ENCODE peak calls at places on chromosomes 16 and 17, in five cellular contexts. One of them, this sample, is unnamed.

GRCh38 chr17:80981062-80981902 is 10.4 kb upstream of the CHMP6 start:
- DNase-seq in foreskin fibroblast: no peak
- DNase-seq in CD8-positive, alpha-beta T cell: no peak
- DNase-seq in progenitor cell of endocrine pancreas: peak; percentile 65
- DNase-seq in HFF-Myc: no peak
- DNase-seq in this sample: peak; percentile 86

GRCh38 chr16:89222931-89223330 is 5.4 kb downstream of the ZNF778 start:
- DNase-seq in progenitor cell of endocrine pancreas: no peak
- DNase-seq in HFF-Myc: no peak
- DNase-seq in foreskin fibroblast: no peak
- DNase-seq in CD8-positive, alpha-beta T cell: no peak
- DNase-seq in this sample: no peak

GRCh38 chr17:45284176-45285140 is 22.6 kb upstream of the SPATA32 start:
- DNase-seq in CD8-positive, alpha-beta T cell: no peak
- DNase-seq in progenitor cell of endocrine pancreas: no peak
- DNase-seq in foreskin fibroblast: no peak
- DNase-seq in HFF-Myc: no peak
- DNase-seq in this sample: no peak

GRCh38 chr17:37392024-37392590 is 14.5 kb downstream of the ACACA start:
- DNase-seq in foreskin fibroblast: peak; percentile 72
- DNase-seq in HFF-Myc: no peak
- DNase-seq in progenitor cell of endocrine pancreas: no peak
- DNase-seq in CD8-positive, alpha-beta T cell: no peak
- DNase-seq in this sample: peak; percentile 65

GRCh38 chr17:38541281-38541680 is 64.5 kb downstream of the SRCIN1 start:
- DNase-seq in foreskin fibroblast: no peak
- DNase-seq in progenitor cell of endocrine pancreas: no peak
- DNase-seq in CD8-positive, alpha-beta T cell: no peak
- DNase-seq in HFF-Myc: no peak
- DNase-seq in this sample: no peak

GRCh38 chr16:59635674-59636073 is 901.6 kb upstream of the GOT2 start:
- DNase-seq in foreskin fibroblast: peak; percentile 86
- DNase-seq in progenitor cell of endocrine pancreas: no peak
- DNase-seq in CD8-positive, alpha-beta T cell: no peak
- DNase-seq in HFF-Myc: no peak
- DNase-seq in this sample: no peak

GRCh38 chr16:12538667-12539081 is 265.0 kb downstream of the CPPED1 start:
- DNase-seq in HFF-Myc: no peak
- DNase-seq in progenitor cell of endocrine pancreas: no peak
- DNase-seq in CD8-positive, alpha-beta T cell: no peak
- DNase-seq in foreskin fibroblast: peak; percentile 36
- DNase-seq in this sample: no peak

GRCh38 chr16:68985855-68986254 is 119.6 kb upstream of the HAS3 start:
- DNase-seq in progenitor cell of endocrine pancreas: no peak
- DNase-seq in foreskin fibroblast: peak; percentile 69
- DNase-seq in CD8-positive, alpha-beta T cell: no peak
- DNase-seq in HFF-Myc: no peak
- DNase-seq in this sample: no peak

GRCh38 chr17:64334851-64335250 is 55.8 kb downstream of the PECAM1 start:
- DNase-seq in foreskin fibroblast: no peak
- DNase-seq in HFF-Myc: no peak
- DNase-seq in CD8-positive, alpha-beta T cell: no peak
- DNase-seq in progenitor cell of endocrine pancreas: no peak
- DNase-seq in this sample: no peak

GRCh38 chr16:49952386-49952785 is 72.6 kb upstream of the CNEP1R1 start:
- DNase-seq in CD8-positive, alpha-beta T cell: no peak
- DNase-seq in progenitor cell of endocrine pancreas: no peak
- DNase-seq in HFF-Myc: no peak
- DNase-seq in foreskin fibroblast: peak; percentile 20
- DNase-seq in this sample: no peak

GRCh38 chr17:50406578-50406977 is 9.3 kb upstream of the LRRC59 start:
- DNase-seq in foreskin fibroblast: peak; percentile 9
- DNase-seq in progenitor cell of endocrine pancreas: no peak
- DNase-seq in CD8-positive, alpha-beta T cell: no peak
- DNase-seq in HFF-Myc: no peak
- DNase-seq in this sample: no peak

GRCh38 chr17:46147167-46147749 is 46.0 kb downstream of the KANSL1 start:
- DNase-seq in HFF-Myc: no peak
- DNase-seq in CD8-positive, alpha-beta T cell: no peak
- DNase-seq in foreskin fibroblast: no peak
- DNase-seq in progenitor cell of endocrine pancreas: no peak
- DNase-seq in this sample: no peak

GRCh38 chr16:81198635-81199034 is 39.9 kb upstream of the BCO1 start:
- DNase-seq in progenitor cell of endocrine pancreas: no peak
- DNase-seq in foreskin fibroblast: peak; percentile 37
- DNase-seq in HFF-Myc: no peak
- DNase-seq in CD8-positive, alpha-beta T cell: no peak
- DNase-seq in this sample: no peak

GRCh38 chr17:44931376-44931775 is 16.1 kb upstream of the GFAP start:
- DNase-seq in progenitor cell of endocrine pancreas: no peak
- DNase-seq in foreskin fibroblast: no peak
- DNase-seq in HFF-Myc: no peak
- DNase-seq in CD8-positive, alpha-beta T cell: no peak
- DNase-seq in this sample: no peak

GRCh38 chr17:29107933-29108805 is 65.2 kb downstream of the PIPOX start:
- DNase-seq in CD8-positive, alpha-beta T cell: no peak
- DNase-seq in HFF-Myc: no peak
- DNase-seq in progenitor cell of endocrine pancreas: no peak
- DNase-seq in foreskin fibroblast: no peak
- DNase-seq in this sample: no peak

GRCh38 chr17:7825206-7825980 is 8.6 kb upstream of the KDM6B start:
- DNase-seq in foreskin fibroblast: peak; percentile 45
- DNase-seq in HFF-Myc: no peak
- DNase-seq in progenitor cell of endocrine pancreas: no peak
- DNase-seq in CD8-positive, alpha-beta T cell: no peak
- DNase-seq in this sample: no peak
- TF ChIP-seq CTCF in foreskin fibroblast: no peak
- TF ChIP-seq CTCF in HFF-Myc: no peak
- TF ChIP-seq CTCF in progenitor cell of endocrine pancreas: no peak
- TF ChIP-seq CTCF in CD8-positive, alpha-beta T cell: peak; percentile 10
- TF ChIP-seq CTCF in this sample: no peak

GRCh38 chr17:57458718-57459285 is 202.5 kb downstream of the MSI2 start:
- DNase-seq in HFF-Myc: no peak
- DNase-seq in CD8-positive, alpha-beta T cell: no peak
- DNase-seq in progenitor cell of endocrine pancreas: no peak
- DNase-seq in foreskin fibroblast: no peak
- DNase-seq in this sample: no peak

GRCh38 chr17:57457188-57457587 is 200.9 kb downstream of the MSI2 start:
- DNase-seq in HFF-Myc: no peak
- DNase-seq in progenitor cell of endocrine pancreas: no peak
- DNase-seq in foreskin fibroblast: no peak
- DNase-seq in CD8-positive, alpha-beta T cell: no peak
- DNase-seq in this sample: no peak

GRCh38 chr17:57461082-57461481 is 204.8 kb downstream of the MSI2 start:
- DNase-seq in foreskin fibroblast: peak; percentile 23
- DNase-seq in HFF-Myc: no peak
- DNase-seq in progenitor cell of endocrine pancreas: no peak
- DNase-seq in CD8-positive, alpha-beta T cell: no peak
- DNase-seq in this sample: no peak

GRCh38 chr17:57462007-57462579 is 205.8 kb downstream of the MSI2 start:
- DNase-seq in CD8-positive, alpha-beta T cell: no peak
- DNase-seq in progenitor cell of endocrine pancreas: no peak
- DNase-seq in HFF-Myc: no peak
- DNase-seq in foreskin fibroblast: no peak
- DNase-seq in this sample: no peak

GRCh38 chr17:57459286-57459915 is 203.1 kb downstream of the MSI2 start:
- DNase-seq in CD8-positive, alpha-beta T cell: no peak
- DNase-seq in foreskin fibroblast: no peak
- DNase-seq in HFF-Myc: no peak
- DNase-seq in progenitor cell of endocrine pancreas: no peak
- DNase-seq in this sample: peak; percentile 53
- TF ChIP-seq CTCF in CD8-positive, alpha-beta T cell: no peak
- TF ChIP-seq CTCF in foreskin fibroblast: no peak
- TF ChIP-seq CTCF in HFF-Myc: no peak
- TF ChIP-seq CTCF in progenitor cell of endocrine pancreas: no peak
- TF ChIP-seq CTCF in this sample: peak; percentile 39

DNA sequence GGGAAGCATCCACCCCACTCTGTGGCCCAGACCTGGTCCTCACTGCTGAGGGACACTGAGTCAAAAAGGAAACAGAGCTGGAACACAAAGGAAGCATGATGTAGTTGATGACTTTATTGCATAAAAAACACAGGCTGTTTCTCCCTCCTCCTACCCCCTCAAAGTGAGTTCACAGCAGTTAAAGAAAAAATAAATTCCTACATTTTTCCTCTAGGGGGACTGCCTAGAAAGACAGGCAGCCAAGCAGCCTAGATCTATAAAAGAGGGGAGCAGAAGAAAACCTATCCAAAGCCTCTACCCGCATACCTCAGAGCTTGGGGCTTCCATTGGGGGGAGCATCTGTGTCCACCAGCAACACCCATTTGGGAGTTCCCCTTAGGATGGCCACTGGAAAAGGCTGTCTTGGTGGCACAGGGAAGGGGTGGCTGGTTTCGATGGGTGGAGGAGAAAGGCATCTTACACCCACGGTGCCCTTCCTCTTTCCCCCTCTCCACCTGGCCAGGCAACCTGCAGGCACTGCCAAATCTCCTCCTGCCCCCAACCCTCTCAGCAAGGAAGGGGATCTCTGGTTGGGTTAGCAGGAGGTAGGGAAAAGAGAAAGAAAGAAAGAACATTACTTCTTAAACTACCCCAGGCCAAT is 3.9 kb upstream of the SCRN2 start:
- DNase-seq in HFF-Myc: no peak
- DNase-seq in CD8-positive, alpha-beta T cell: no peak
- DNase-seq in progenitor cell of endocrine pancreas: no peak
- DNase-seq in foreskin fibroblast: no peak
- DNase-seq in this sample: no peak
- TF ChIP-seq CTCF in HFF-Myc: peak; percentile 34
- TF ChIP-seq CTCF in CD8-positive, alpha-beta T cell: no peak
- TF ChIP-seq CTCF in progenitor cell of endocrine pancreas: peak; percentile 48
- TF ChIP-seq CTCF in foreskin fibroblast: peak; percentile 35
- TF ChIP-seq CTCF in this sample: no peak

GRCh38 chr17:61400058-61400785 is 579 bp downstream of the TBX2 start:
- DNase-seq in foreskin fibroblast: peak; percentile 71
- DNase-seq in progenitor cell of endocrine pancreas: no peak
- DNase-seq in CD8-positive, alpha-beta T cell: no peak
- DNase-seq in HFF-Myc: no peak
- DNase-seq in this sample: no peak

GRCh38 chr17:61400786-61401279 is 1.2 kb downstream of the TBX2 start:
- DNase-seq in HFF-Myc: no peak
- DNase-seq in progenitor cell of endocrine pancreas: no peak
- DNase-seq in foreskin fibroblast: peak; percentile 52
- DNase-seq in CD8-positive, alpha-beta T cell: no peak
- DNase-seq in this sample: no peak

GRCh38 chr17:61398721-61399130 is 917 bp upstream of the TBX2 start:
- DNase-seq in progenitor cell of endocrine pancreas: no peak
- DNase-seq in foreskin fibroblast: peak; percentile 59
- DNase-seq in CD8-positive, alpha-beta T cell: no peak
- DNase-seq in HFF-Myc: no peak
- DNase-seq in this sample: no peak

GRCh38 chr17:61401280-61402072 is 1.8 kb downstream of the TBX2 start:
- DNase-seq in progenitor cell of endocrine pancreas: no peak
- DNase-seq in HFF-Myc: no peak
- DNase-seq in foreskin fibroblast: peak; percentile 74
- DNase-seq in CD8-positive, alpha-beta T cell: no peak
- DNase-seq in this sample: no peak

GRCh38 chr17:61399131-61400057 is at the start of gene TBX2:
- DNase-seq in CD8-positive, alpha-beta T cell: no peak
- DNase-seq in foreskin fibroblast: peak; percentile 99
- DNase-seq in progenitor cell of endocrine pancreas: no peak
- DNase-seq in HFF-Myc: no peak
- DNase-seq in this sample: no peak
- TF ChIP-seq CTCF in CD8-positive, alpha-beta T cell: no peak
- TF ChIP-seq CTCF in foreskin fibroblast: no peak
- TF ChIP-seq CTCF in progenitor cell of endocrine pancreas: peak; percentile 22
- TF ChIP-seq CTCF in HFF-Myc: no peak
- TF ChIP-seq CTCF in this sample: no peak

GRCh38 chr17:5706835-5707234 is 122.5 kb upstream of the NLRP1 start:
- DNase-seq in progenitor cell of endocrine pancreas: peak; percentile 60
- DNase-seq in CD8-positive, alpha-beta T cell: peak; percentile 26
- DNase-seq in foreskin fibroblast: peak; percentile 82
- DNase-seq in HFF-Myc: peak; percentile 29
- DNase-seq in this sample: peak; percentile 72
- TF ChIP-seq CTCF in progenitor cell of endocrine pancreas: peak; percentile 82
- TF ChIP-seq CTCF in CD8-positive, alpha-beta T cell: peak; percentile 63
- TF ChIP-seq CTCF in foreskin fibroblast: peak; percentile 85
- TF ChIP-seq CTCF in HFF-Myc: peak; percentile 87
- TF ChIP-seq CTCF in this sample: peak; percentile 53

GRCh38 chr17:61368049-61368831 is 31.4 kb upstream of the TBX2 start:
- DNase-seq in CD8-positive, alpha-beta T cell: no peak
- DNase-seq in HFF-Myc: no peak
- DNase-seq in foreskin fibroblast: no peak
- DNase-seq in progenitor cell of endocrine pancreas: no peak
- DNase-seq in this sample: no peak
- TF ChIP-seq CTCF in CD8-positive, alpha-beta T cell: no peak
- TF ChIP-seq CTCF in HFF-Myc: no peak
- TF ChIP-seq CTCF in foreskin fibroblast: no peak
- TF ChIP-seq CTCF in progenitor cell of endocrine pancreas: no peak
- TF ChIP-seq CTCF in this sample: no peak

GRCh38 chr16:3095869-3096268 is 3.2 kb downstream of the ZSCAN10 start:
- DNase-seq in foreskin fibroblast: no peak
- DNase-seq in HFF-Myc: no peak
- DNase-seq in CD8-positive, alpha-beta T cell: peak; percentile 18
- DNase-seq in progenitor cell of endocrine pancreas: no peak
- DNase-seq in this sample: peak; percentile 90
- TF ChIP-seq CTCF in foreskin fibroblast: peak; percentile 6
- TF ChIP-seq CTCF in HFF-Myc: no peak
- TF ChIP-seq CTCF in CD8-positive, alpha-beta T cell: peak; percentile 60
- TF ChIP-seq CTCF in progenitor cell of endocrine pancreas: peak; percentile 19
- TF ChIP-seq CTCF in this sample: peak; percentile 10